ENCODE peak calls at places on chromosomes 13 and 19, in ten cellular contexts. R, O, A, S, Y, I, X, V, P and J are unnamed samples.

GRCh38 chr13:71378992-71379905 is 487.8 kb downstream of the DACH1 start:
- DNase-seq in A (no peak), O (peak), Y (no peak), X (no peak), I (no peak), S (no peak), P (no peak), R (no peak), V (no peak), J (no peak)

GRCh38 chr13:112966776-112967175 is 2.2 kb upstream of the MCF2L start:
- DNase-seq in Y (peak), P (no peak), S (no peak), I (no peak), A (no peak), X (no peak), R (peak), O (no peak), V (no peak), J (no peak)

GRCh38 chr19:12574036-12574435 is 22.8 kb upstream of the ZNF564 start:
- DNase-seq in S (no peak), I (no peak), Y (peak), O (no peak), A (no peak), R (no peak), P (no peak), V (no peak), X (no peak), J (no peak)

GRCh38 chr13:37138169-37138568 is 32.7 kb upstream of the CSNK1A1L start:
- DNase-seq in V (no peak), S (no peak), X (no peak), A (no peak), R (no peak), P (no peak), O (peak), I (no peak), Y (no peak), J (no peak)

GRCh38 chr13:36601186-36601585 is 72.6 kb upstream of the SERTM1 start:
- DNase-seq in O (peak), S (no peak), R (no peak), A (no peak), I (no peak), V (no peak), X (no peak), Y (no peak), P (no peak), J (no peak)

GRCh38 chr19:38697197-38697596 is 47.1 kb downstream of the CAPN12 start:
- DNase-seq in S (no peak), R (no peak), X (no peak), V (no peak), I (no peak), P (no peak), A (no peak), Y (no peak), O (peak), J (no peak)

GRCh38 chr19:55486971-55487883 is 1.0 kb upstream of the SSC5D start:
- DNase-seq in I (no peak), V (peak), O (peak), R (peak), A (no peak), X (no peak), P (peak), S (peak), Y (no peak), J (no peak)

GRCh38 chr13:31012285-31013024 is 80.0 kb downstream of the TEX26 start:
- DNase-seq in P (peak), A (no peak), X (no peak), R (no peak), V (no peak), Y (no peak), O (no peak), S (peak), I (no peak), J (no peak)

GRCh38 chr13:105773887-105774538 is 761.4 kb downstream of the EFNB2 start:
- DNase-seq in I (no peak), R (no peak), S (no peak), A (no peak), P (peak), V (no peak), Y (no peak), X (no peak), O (no peak), J (no peak)

GRCh38 chr13:36945078-36945477 is 25.0 kb upstream of the SMAD9 start:
- DNase-seq in X (no peak), V (no peak), I (peak), P (no peak), A (no peak), R (no peak), O (no peak), S (no peak), Y (no peak), J (no peak)

GRCh38 chr19:5999693-6000092 is 21.8 kb upstream of the RANBP3 start:
- DNase-seq in Y (no peak), X (no peak), A (no peak), V (no peak), I (no peak), P (no peak), R (no peak), S (no peak), O (no peak), J (no peak)

GRCh38 chr19:1250374-1251232 is 2.2 kb downstream of the MIDN start:
- DNase-seq in X (peak), A (no peak), I (peak), V (no peak), S (no peak), P (peak), R (peak), O (no peak), Y (peak), J (peak)

GRCh38 chr13:94706854-94707399 is 5.4 kb downstream of the SOX21 start:
- DNase-seq in O (no peak), A (no peak), P (no peak), S (no peak), I (peak), R (no peak), V (no peak), X (peak), Y (no peak), J (no peak)

GRCh38 chr19:5142725-5143097 is 173.8 kb downstream of the KDM4B start:
- DNase-seq in I (no peak), V (no peak), S (no peak), A (no peak), R (no peak), P (no peak), Y (peak), O (no peak), X (no peak), J (no peak)

GRCh38 chr13:91185294-91185863 is 162.1 kb upstream of the MIR17HG start:
- DNase-seq in P (peak), R (no peak), A (no peak), O (peak), X (no peak), Y (no peak), I (no peak), V (no peak), S (peak), J (no peak)

GRCh38 chr13:76153239-76153638 is 517.1 kb downstream of the LMO7 start:
- DNase-seq in I (no peak), A (no peak), R (no peak), S (no peak), V (no peak), Y (no peak), X (no peak), O (no peak), P (no peak), J (no peak)

GRCh38 chr19:6740589-6741348 is 1.3 kb downstream of the TRIP10 start:
- DNase-seq in R (peak), Y (peak), X (no peak), O (peak), V (peak), P (peak), A (no peak), S (no peak), I (peak), J (no peak)

GRCh38 chr19:5774921-5775320 is 9.6 kb downstream of the PRR22 start:
- DNase-seq in I (no peak), S (no peak), A (no peak), R (no peak), X (no peak), P (peak), V (no peak), Y (no peak), O (no peak), J (no peak)

GRCh38 chr13:34085199-34085598 is 267.2 kb downstream of the RFC3 start:
- DNase-seq in A (no peak), X (no peak), R (no peak), P (no peak), V (no peak), Y (no peak), I (no peak), O (no peak), S (no peak), J (no peak)

GRCh38 chr13:114152831-114153371 is 20.5 kb upstream of the RASA3 start:
- DNase-seq in X (no peak), V (no peak), I (no peak), S (no peak), R (peak), A (no peak), O (no peak), Y (no peak), P (no peak), J (no peak)

GRCh38 chr13:36163303-36163702 is 32.1 kb upstream of the DCLK1 start:
- DNase-seq in I (no peak), A (no peak), R (no peak), O (no peak), S (no peak), V (no peak), Y (no peak), P (no peak), X (no peak), J (no peak)

GRCh38 chr19:10501971-10502523 is 1.1 kb downstream of the KEAP1 start:
- DNase-seq in S (peak), V (peak), O (no peak), A (no peak), X (peak), R (peak), P (peak), I (no peak), Y (peak), J (peak)

GRCh38 chr19:33193864-33194362 is at the start of gene LRP3:
- DNase-seq in I (no peak), X (peak), P (peak), S (no peak), A (no peak), R (peak), V (no peak), O (no peak), Y (peak), J (peak)

GRCh38 chr19:11453468-11454341 is 18.3 kb downstream of the PRKCSH start:
- DNase-seq in V (no peak), R (no peak), X (no peak), S (no peak), O (no peak), I (no peak), Y (no peak), P (no peak), A (no peak), J (no peak)

GRCh38 chr13:46982856-46983582 is 86.2 kb upstream of the HTR2A start:
- DNase-seq in S (no peak), X (no peak), I (no peak), V (no peak), R (no peak), P (no peak), Y (no peak), O (no peak), A (no peak), J (no peak)

GRCh38 chr19:34786236-34786635 is 13.2 kb upstream of the ZNF599 start:
- DNase-seq in S (no peak), Y (no peak), X (no peak), V (no peak), A (no peak), I (no peak), O (no peak), R (no peak), P (no peak), J (no peak)

GRCh38 chr13:73656863-73657262 is 477.3 kb downstream of the KLF12 start:
- DNase-seq in Y (no peak), V (no peak), P (peak), I (no peak), X (no peak), A (no peak), S (peak), O (peak), R (no peak), J (no peak)

GRCh38 chr19:31270897-31271568 is 78.2 kb downstream of the TSHZ3 start:
- DNase-seq in S (no peak), Y (peak), O (no peak), X (no peak), V (peak), P (peak), A (no peak), I (no peak), R (no peak), J (no peak)

GRCh38 chr13:74258951-74259350 is 124.7 kb upstream of the KLF12 start:
- DNase-seq in S (no peak), X (no peak), I (no peak), V (no peak), R (no peak), Y (no peak), A (no peak), P (no peak), O (no peak), J (no peak)

GRCh38 chr13:34346626-34347025 is 528.7 kb downstream of the RFC3 start:
- DNase-seq in A (no peak), S (no peak), X (no peak), O (no peak), R (no peak), Y (no peak), I (no peak), P (no peak), V (no peak), J (no peak)

GRCh38 chr13:97276862-97277269 is 54.7 kb downstream of the MBNL2 start:
- DNase-seq in S (no peak), O (no peak), R (no peak), V (no peak), Y (no peak), A (no peak), I (no peak), X (no peak), P (no peak), J (no peak)

GRCh38 chr13:99984463-99985242 is 3.1 kb downstream of the ZIC2 start:
- DNase-seq in O (no peak), Y (no peak), V (no peak), R (no peak), S (no peak), A (no peak), I (no peak), P (no peak), X (no peak), J (no peak)

GRCh38 chr13:97205971-97206370 is 16.2 kb upstream of the MBNL2 start:
- DNase-seq in X (no peak), V (no peak), O (peak), S (peak), I (no peak), A (no peak), Y (no peak), P (peak), R (no peak), J (no peak)

GRCh38 chr13:51152713-51153112 is 41.6 kb upstream of the C13orf42 start:
- DNase-seq in O (no peak), S (no peak), I (no peak), X (no peak), R (no peak), A (no peak), V (no peak), Y (no peak), P (no peak), J (no peak)

GRCh38 chr19:38361633-38362075 is 12.7 kb upstream of the PSMD8 start:
- DNase-seq in R (peak), V (peak), X (peak), Y (peak), O (peak), P (peak), I (peak), S (peak), A (peak), J (peak)

GRCh38 chr13:114142640-114143490 is 10.4 kb upstream of the RASA3 start:
- DNase-seq in P (peak), X (no peak), R (peak), A (no peak), O (no peak), V (no peak), I (no peak), S (no peak), Y (peak), J (no peak)

GRCh38 chr19:11479470-11480080 is 1.3 kb downstream of the ELAVL3 start:
- DNase-seq in Y (no peak), O (no peak), P (no peak), R (peak), S (peak), V (no peak), A (no peak), I (peak), X (peak), J (peak)

GRCh38 chr13:65653548-65654078 is 1576.5 kb downstream of the PCDH9 start:
- DNase-seq in S (no peak), Y (no peak), I (no peak), V (no peak), X (no peak), P (no peak), O (no peak), A (no peak), R (no peak), J (no peak)

GRCh38 chr13:100234006-100234405 is 145.1 kb downstream of the PCCA start:
- DNase-seq in O (no peak), A (no peak), P (no peak), R (no peak), X (no peak), Y (no peak), V (no peak), I (peak), S (no peak), J (no peak)

GRCh38 chr13:32669030-32669646 is 82.9 kb downstream of the PDS5B start:
- DNase-seq in S (peak), X (no peak), R (no peak), V (no peak), A (no peak), P (peak), Y (no peak), I (peak), O (peak), J (no peak)

GRCh38 chr13:42780044-42780443 is 1.3 kb upstream of the FAM216B start:
- DNase-seq in A (no peak), R (no peak), V (no peak), O (no peak), P (no peak), Y (no peak), I (no peak), S (no peak), X (no peak), J (no peak)
- H3K27ac ChIP-seq in A (no peak), R (no peak), V (no peak), O (no peak), P (no peak), Y (no peak), I (no peak), S (no peak), X (no peak), J (no peak)

GRCh38 chr13:44231786-44232516 is 141.7 kb upstream of the SERP2 start:
- DNase-seq in A (no peak), R (no peak), X (no peak), P (peak), Y (no peak), V (peak), O (peak), I (peak), S (peak), J (no peak)
- H3K27ac ChIP-seq in A (peak), R (no peak), X (peak), P (peak), Y (no peak), V (peak), O (peak), I (peak), S (peak), J (peak)

GRCh38 chr13:42039946-42040729 is 8.3 kb upstream of the DGKH start:
- DNase-seq in O (peak), R (peak), V (peak), S (peak), Y (peak), X (peak), P (peak), A (peak), I (peak), J (peak)
- H3K27ac ChIP-seq in O (peak), R (peak), V (peak), S (peak), Y (peak), X (peak), P (peak), A (peak), I (peak), J (peak)

DNA sequence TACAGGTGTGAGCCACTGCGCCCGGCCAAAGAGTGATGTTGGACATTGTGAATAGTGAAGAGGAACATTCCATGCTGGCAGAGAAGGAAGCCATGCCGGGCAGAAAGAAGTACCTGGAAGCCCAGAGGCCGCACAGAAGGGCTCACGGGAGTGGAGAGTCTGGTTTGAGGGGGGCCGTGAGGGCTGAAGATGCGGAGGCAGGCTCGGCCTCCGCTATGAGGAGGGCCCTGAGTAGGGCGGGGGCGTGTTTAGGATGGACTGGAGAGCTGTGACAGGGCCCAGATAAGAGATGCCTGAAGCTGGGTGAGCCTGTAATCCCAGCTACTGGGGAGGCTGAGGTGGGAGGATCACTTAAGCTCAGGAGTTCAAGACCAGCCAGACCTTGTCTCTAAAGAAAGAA is 1.6 kb downstream of the JOSD2 start:
- DNase-seq in X (no peak), R (peak), A (no peak), O (no peak), P (no peak), I (no peak), Y (peak), V (no peak), S (no peak), J (no peak)
- H3K27ac ChIP-seq in X (no peak), R (no peak), A (no peak), O (no peak), P (no peak), I (no peak), Y (no peak), V (no peak), S (peak), J (no peak)

GRCh38 chr19:2340496-2341246 is 12.2 kb downstream of the SPPL2B start:
- DNase-seq in R (peak), Y (no peak), X (no peak), I (no peak), S (no peak), P (no peak), O (no peak), A (no peak), V (no peak), J (no peak)
- H3K27ac ChIP-seq in R (no peak), Y (no peak), X (no peak), I (no peak), S (peak), P (no peak), O (no peak), A (no peak), V (no peak), J (no peak)

GRCh38 chr19:17972230-17972629 is 5.3 kb downstream of the KCNN1 start:
- DNase-seq in R (no peak), I (no peak), V (no peak), O (no peak), P (no peak), X (no peak), S (no peak), Y (no peak), A (no peak), J (no peak)
- H3K27ac ChIP-seq in R (no peak), I (no peak), V (no peak), O (no peak), P (no peak), X (no peak), S (no peak), Y (no peak), A (no peak), J (no peak)

GRCh38 chr13:82688400-82688999 is 1193.8 kb downstream of the SLITRK1 start:
- DNase-seq in V (no peak), I (no peak), Y (no peak), P (peak), X (no peak), R (no peak), S (no peak), O (peak), A (no peak), J (no peak)
- H3K27ac ChIP-seq in V (no peak), I (no peak), Y (peak), P (no peak), X (no peak), R (no peak), S (no peak), O (peak), A (no peak), J (no peak)

GRCh38 chr19:45423033-45423588 is 606 bp downstream of the ERCC1 start:
- DNase-seq in V (no peak), A (no peak), S (no peak), Y (no peak), X (no peak), O (no peak), I (no peak), P (no peak), R (no peak), J (no peak)

GRCh38 chr19:45423589-45424190 is at the start of gene ERCC1:
- DNase-seq in V (peak), X (peak), R (peak), Y (peak), A (peak), P (peak), I (peak), S (peak), O (peak), J (peak)

GRCh38 chr19:45424191-45425058 is 708 bp upstream of the ERCC1 start:
- DNase-seq in O (peak), X (no peak), Y (peak), R (no peak), A (no peak), I (no peak), S (peak), V (peak), P (peak), J (no peak)

GRCh38 chr19:45428385-45429231 is 4.9 kb upstream of the ERCC1 start:
- DNase-seq in V (peak), P (peak), X (peak), O (no peak), S (no peak), Y (no peak), I (no peak), R (peak), A (no peak), J (no peak)
- H3K27ac ChIP-seq in V (peak), P (peak), X (no peak), O (no peak), S (peak), Y (no peak), I (no peak), R (no peak), A (peak), J (no peak)